ENCODE peak calls at places on chromosomes 6 and 20, in five cellular contexts. H is brain microvascular endothelial cell; F is HepG2; D is PC-9; B is naive thymus-derived CD4-positive, alpha-beta T cell. P is an unnamed sample.

GRCh38 chr6:150006961-150007464 is 18.3 kb downstream of the RAET1L start:
- DNase-seq in F (no peak), D (no peak), B (peak), H (no peak), P (peak)

GRCh38 chr20:31260326-31260932 is 3.0 kb downstream of the DEFB115 start:
- DNase-seq in H (no peak), D (no peak), B (no peak), F (peak), P (peak)

GRCh38 chr20:58691405-58691772 is 1.2 kb upstream of the NPEPL1 start:
- DNase-seq in F (no peak), H (no peak), D (no peak), B (no peak), P (no peak)

GRCh38 chr20:51318058-51318960 is 224.2 kb downstream of the NFATC2 start:
- DNase-seq in B (peak), F (peak), D (no peak), H (peak), P (peak)

GRCh38 chr6:110323004-110323657 is 35.0 kb downstream of the METTL24 start:
- DNase-seq in F (no peak), D (no peak), H (no peak), B (no peak), P (no peak)

GRCh38 chr20:17644451-17644850 is 37.6 kb downstream of the RRBP1 start:
- DNase-seq in F (no peak), H (no peak), B (no peak), D (no peak), P (no peak)

GRCh38 chr6:35731414-35731735 is 5.5 kb upstream of the ARMC12 start:
- DNase-seq in D (no peak), H (peak), B (peak), F (peak), P (peak)

GRCh38 chr6:26121141-26122004 is 34.1 kb downstream of the HFE start:
- DNase-seq in F (peak), B (no peak), H (no peak), D (no peak), P (no peak)

GRCh38 chr6:106162926-106163325 is 76.8 kb downstream of the PRDM1 start:
- DNase-seq in F (no peak), B (no peak), D (no peak), H (no peak), P (peak)

GRCh38 chr6:102520981-102521380 is 1127.5 kb downstream of the GRIK2 start:
- DNase-seq in B (no peak), F (no peak), H (no peak), D (no peak), P (no peak)

GRCh38 chr6:118932421-118932820 is 2.5 kb downstream of the MCM9 start:
- DNase-seq in B (no peak), H (no peak), D (no peak), F (no peak), P (no peak)

GRCh38 chr6:7316658-7317533 is 3.9 kb upstream of the SSR1 start:
- DNase-seq in H (no peak), B (no peak), D (no peak), F (no peak), P (no peak)

GRCh38 chr6:156833755-156834154 is 56.6 kb downstream of the ARID1B start:
- DNase-seq in H (no peak), F (no peak), B (no peak), D (no peak), P (no peak)

GRCh38 chr20:23625236-23625964 is 12.4 kb downstream of the CST3 start:
- DNase-seq in H (no peak), B (no peak), F (no peak), D (no peak), P (no peak)

GRCh38 chr6:25436760-25437159 is 157.6 kb downstream of the CARMIL1 start:
- DNase-seq in D (no peak), B (no peak), F (no peak), H (no peak), P (no peak)

GRCh38 chr6:29760328-29760727 is 37.1 kb downstream of the HLA-F start:
- DNase-seq in H (no peak), B (no peak), F (no peak), D (no peak), P (no peak)

GRCh38 chr6:86581833-86582232 is 355.5 kb upstream of the HTR1E start:
- DNase-seq in F (no peak), B (no peak), D (peak), H (no peak), P (no peak)

GRCh38 chr6:63677282-63677681 is 41.7 kb downstream of the PHF3 start:
- DNase-seq in B (no peak), H (no peak), F (peak), D (no peak), P (peak)

GRCh38 chr6:85675030-85675819 is 32.5 kb upstream of the SYNCRIP start:
- DNase-seq in B (no peak), H (peak), F (no peak), D (peak), P (peak)

GRCh38 chr20:20869161-20869560 is 156.7 kb upstream of the RALGAPA2 start:
- DNase-seq in H (no peak), F (no peak), B (no peak), D (no peak), P (no peak)

GRCh38 chr6:149182262-149182661 is 135.2 kb upstream of the TAB2 start:
- DNase-seq in F (no peak), D (no peak), B (no peak), H (no peak), P (peak)

GRCh38 chr6:439681-440167 is 48.2 kb downstream of the IRF4 start:
- DNase-seq in F (no peak), H (no peak), B (no peak), D (no peak), P (no peak)

GRCh38 chr6:161894436-161894835 is 620.6 kb upstream of the AGPAT4 start:
- DNase-seq in B (no peak), H (no peak), D (no peak), F (no peak), P (no peak)

GRCh38 chr6:161890959-161891358 is 617.1 kb upstream of the AGPAT4 start:
- DNase-seq in B (no peak), F (no peak), H (no peak), D (no peak), P (no peak)

GRCh38 chr6:161891542-161891941 is 617.7 kb upstream of the AGPAT4 start:
- DNase-seq in H (no peak), B (no peak), D (no peak), F (no peak), P (no peak)

GRCh38 chr6:161889324-161889723 is 615.5 kb upstream of the AGPAT4 start:
- DNase-seq in B (no peak), F (no peak), H (no peak), D (no peak), P (no peak)

DNA sequence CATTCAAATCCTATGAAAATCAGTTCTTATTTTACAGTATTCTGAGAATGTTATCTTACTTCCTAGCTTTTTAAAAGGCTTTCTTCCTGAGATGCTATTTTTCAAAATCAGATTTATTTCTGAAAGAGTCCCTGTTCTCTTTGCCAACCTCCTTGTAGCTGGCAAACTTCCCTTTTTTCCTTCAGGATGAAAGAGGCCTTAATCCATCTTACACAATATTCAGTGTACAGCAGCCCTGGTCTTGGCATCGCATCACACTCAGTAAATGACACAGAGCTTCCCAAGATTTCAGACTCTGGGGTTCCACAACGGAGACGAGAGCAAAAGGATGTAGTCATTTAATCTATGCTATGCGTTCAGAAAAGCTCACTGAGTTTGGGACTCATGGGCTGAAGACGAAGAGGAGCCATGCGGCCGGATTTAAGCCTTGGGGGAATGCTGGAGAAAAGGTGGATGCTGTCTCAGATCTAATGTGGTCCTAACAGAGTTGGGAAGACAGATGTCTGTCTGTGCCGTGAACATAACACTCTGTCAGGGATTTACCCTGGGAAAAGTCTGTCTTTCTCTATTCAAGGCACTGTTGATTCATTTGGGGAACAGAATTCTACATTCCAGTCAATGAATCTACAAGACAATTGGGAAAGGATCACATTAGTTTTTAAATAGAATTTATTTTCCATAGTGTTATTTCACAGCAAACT is 616.4 kb upstream of the AGPAT4 start:
- DNase-seq in F (no peak), B (no peak), D (no peak), H (no peak), P (no peak)
- H3K4me3 ChIP-seq in F (no peak), B (no peak), D (no peak), H (no peak), P (no peak)

GRCh38 chr6:139940741-139941712 is 566.6 kb upstream of the CITED2 start:
- DNase-seq in B (no peak), F (no peak), H (peak), D (no peak), P (peak)
- H3K4me3 ChIP-seq in B (no peak), F (no peak), H (no peak), D (no peak), P (no peak)

DNA sequence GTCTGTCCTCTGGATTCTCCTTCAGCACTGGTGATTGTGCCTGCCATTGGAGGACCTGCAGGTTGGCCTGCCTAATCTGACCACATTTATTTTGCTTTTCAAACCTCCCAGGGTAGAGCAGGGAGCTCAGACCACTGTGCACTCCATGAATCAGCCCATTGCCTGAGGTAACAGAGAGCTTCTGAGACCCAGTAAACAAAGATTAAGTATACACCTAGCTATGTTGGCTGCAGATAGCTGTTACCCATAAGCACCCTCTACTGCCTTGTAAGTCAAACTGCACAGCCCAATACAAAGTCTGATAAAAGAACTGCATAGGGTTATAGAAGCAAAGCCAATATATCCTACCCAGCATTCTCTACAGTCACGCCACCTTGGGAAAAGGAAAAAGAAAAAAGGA is 338.7 kb downstream of the HTR1B start:
- DNase-seq in D (no peak), H (peak), F (no peak), B (no peak), P (peak)
- H3K4me3 ChIP-seq in D (no peak), H (no peak), F (no peak), B (no peak), P (no peak)

GRCh38 chr6:167116109-167116837 is 6.6 kb upstream of the CCR6 start:
- DNase-seq in B (no peak), H (no peak), F (no peak), D (no peak), P (no peak)
- H3K4me3 ChIP-seq in B (no peak), H (no peak), F (no peak), D (no peak), P (no peak)

DNA sequence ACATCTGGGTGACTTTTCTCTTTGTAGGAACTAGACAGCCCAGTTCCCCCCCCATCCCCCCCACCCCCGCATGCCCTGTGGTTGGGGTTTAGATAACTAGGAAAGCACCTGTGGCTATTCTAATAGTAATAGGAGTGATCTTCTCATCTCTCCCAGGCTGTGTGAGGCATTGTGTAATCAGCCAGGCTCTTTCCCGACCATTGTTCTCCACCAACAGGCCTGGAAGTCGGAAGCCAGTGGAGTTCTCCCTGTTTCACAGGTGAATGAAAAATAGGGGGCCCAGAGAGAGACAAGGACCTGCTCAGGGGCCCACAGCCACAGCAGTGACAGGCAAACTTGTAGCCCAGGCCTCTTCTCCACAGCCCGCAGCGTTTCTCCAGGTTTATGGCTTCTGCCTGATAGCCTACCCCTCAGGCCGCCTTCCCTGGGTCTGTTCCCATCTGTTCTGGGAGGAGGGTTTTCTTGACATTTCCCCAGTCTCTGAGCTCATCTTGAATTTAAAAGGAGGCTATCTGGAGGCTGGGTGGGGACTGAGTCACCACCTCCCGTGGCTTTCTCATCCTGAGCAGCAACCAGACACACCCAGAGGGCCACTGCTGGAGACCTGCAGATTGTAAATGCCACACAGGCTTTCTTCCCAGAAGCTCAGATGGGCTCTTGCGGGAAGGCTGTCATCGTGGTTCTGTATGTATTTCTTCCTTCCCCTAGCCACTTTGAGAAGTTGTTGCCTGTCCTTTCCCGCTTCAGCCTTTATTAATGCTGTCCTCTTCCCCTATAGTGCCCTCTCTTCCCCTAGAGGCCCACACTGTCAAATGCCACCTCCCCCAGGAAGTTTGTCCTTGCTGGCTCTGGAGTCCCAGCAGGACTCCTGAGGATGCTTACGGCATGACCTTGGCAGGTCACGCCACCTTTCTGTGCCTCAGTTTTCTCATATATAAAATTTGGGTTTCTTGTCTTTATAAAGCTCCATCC is 75.9 kb upstream of the MYL9 start:
- DNase-seq in H (peak), B (no peak), D (peak), F (peak), P (peak)
- H3K4me3 ChIP-seq in H (peak), B (no peak), D (peak), F (no peak), P (peak)

GRCh38 chr20:35734374-35734773 is 7.7 kb downstream of the RBM39 start:
- DNase-seq in D (no peak), B (no peak), F (no peak), H (no peak), P (no peak)
- H3K4me3 ChIP-seq in D (no peak), B (peak), F (no peak), H (no peak), P (no peak)

DNA sequence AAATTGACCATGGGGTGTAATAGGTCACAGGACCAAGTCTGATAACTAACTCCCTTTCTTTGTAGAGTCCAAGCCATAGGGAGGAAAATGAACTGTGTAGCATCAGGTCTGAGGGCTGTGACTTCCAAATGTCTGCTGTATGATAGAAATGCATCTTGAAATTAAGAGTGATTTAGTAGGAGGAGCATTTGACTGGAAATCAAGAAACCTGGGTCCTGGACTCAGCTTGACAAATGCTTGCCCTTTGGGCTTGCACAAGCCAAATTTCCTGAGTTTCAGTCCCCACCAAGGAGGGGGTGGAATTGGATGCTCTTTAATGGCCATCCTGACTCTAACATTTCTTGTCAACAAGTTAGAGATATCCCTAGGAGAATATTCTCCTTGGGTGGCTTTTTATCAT is 187.0 kb downstream of the PDE7B start:
- DNase-seq in F (no peak), B (no peak), D (no peak), H (no peak), P (no peak)
- H3K4me3 ChIP-seq in F (no peak), B (no peak), D (no peak), H (peak), P (peak)

GRCh38 chr20:63025534-63026331 is 19.0 kb upstream of the BHLHE23 start:
- DNase-seq in F (no peak), B (no peak), D (no peak), H (peak), P (peak)
- H3K4me3 ChIP-seq in F (no peak), B (peak), D (no peak), H (no peak), P (peak)

GRCh38 chr20:62219101-62219991 is 732 bp downstream of the HRH3 start:
- DNase-seq in H (no peak), B (no peak), F (no peak), D (no peak), P (peak)
- H3K4me3 ChIP-seq in H (no peak), B (no peak), F (peak), D (no peak), P (no peak)